ENCODE peak calls at places on chromosomes 7 and 10, in six cellular contexts. G is tibial artery, U is cardiac fibroblast, D is GM12864, J is body of pancreas, Z is kidney. Y is an unnamed sample.

GRCh38 chr10:104045151-104046089 is 40.3 kb downstream of the COL17A1 start:
- DNase-seq in G (no peak), U (peak), D (no peak), J (peak), Z (no peak), Y (peak)

GRCh38 chr7:154304231-154304630 is 252.0 kb downstream of the DPP6 start:
- DNase-seq in G (no peak), U (no peak), D (no peak), J (no peak), Z (no peak), Y (no peak)

GRCh38 chr7:34275629-34276028 is 370.3 kb downstream of the BMPER start:
- DNase-seq in G (no peak), U (no peak), D (no peak), J (no peak), Z (no peak), Y (no peak)

GRCh38 chr10:126315471-126316177 is 72.7 kb downstream of the ADAM12 start:
- DNase-seq in G (no peak), U (peak), D (no peak), J (no peak), Z (no peak), Y (no peak)

GRCh38 chr7:101164071-101164840 is 1.1 kb downstream of the VGF start:
- DNase-seq in G (no peak), U (peak), D (no peak), J (no peak), Z (peak), Y (no peak)

GRCh38 chr7:73893342-73894101 is 32.6 kb downstream of the TMEM270 start:
- DNase-seq in G (peak), U (peak), D (no peak), J (peak), Z (peak), Y (no peak)

GRCh38 chr10:114917927-114918672 is 19.9 kb upstream of the TRUB1 start:
- DNase-seq in G (no peak), U (no peak), D (no peak), J (no peak), Z (no peak), Y (no peak)

GRCh38 chr10:63409465-63410027 is 56.2 kb downstream of the JMJD1C start:
- DNase-seq in G (no peak), U (peak), D (no peak), J (no peak), Z (no peak), Y (no peak)

GRCh38 chr7:143283344-143283743 is 1.4 kb upstream of the TMEM139 start:
- DNase-seq in G (no peak), U (no peak), D (no peak), J (no peak), Z (no peak), Y (no peak)

GRCh38 chr10:46016190-46016589 is 14.2 kb downstream of the NCOA4 start:
- DNase-seq in G (no peak), U (no peak), D (no peak), J (no peak), Z (no peak), Y (no peak)

GRCh38 chr10:19915816-19916215 is 99.6 kb downstream of the PLXDC2 start:
- DNase-seq in G (no peak), U (no peak), D (no peak), J (no peak), Z (no peak), Y (no peak)

GRCh38 chr7:28447071-28447470 is 34.8 kb downstream of the CREB5 start:
- DNase-seq in G (no peak), U (no peak), D (no peak), J (no peak), Z (no peak), Y (no peak)

GRCh38 chr10:74244097-74244685 is 93.2 kb downstream of the ADK start:
- DNase-seq in G (no peak), U (peak), D (peak), J (no peak), Z (no peak), Y (no peak)

GRCh38 chr10:110171032-110171431 is 36.4 kb upstream of the MXI1 start:
- DNase-seq in G (no peak), U (no peak), D (no peak), J (no peak), Z (no peak), Y (no peak)

GRCh38 chr7:123871998-123872867 is 27.3 kb downstream of the HYAL4 start:
- DNase-seq in G (no peak), U (peak), D (peak), J (peak), Z (no peak), Y (peak)

GRCh38 chr10:121645696-121646095 is 47.5 kb upstream of the FGFR2 start:
- DNase-seq in G (no peak), U (no peak), D (no peak), J (no peak), Z (no peak), Y (no peak)

GRCh38 chr7:105389090-105389650 is 449 bp upstream of the SRPK2 start:
- DNase-seq in G (peak), U (peak), D (no peak), J (peak), Z (peak), Y (no peak)

GRCh38 chr10:111872591-111872990 is 311.0 kb downstream of the GPAM start:
- DNase-seq in G (no peak), U (no peak), D (no peak), J (no peak), Z (no peak), Y (no peak)

GRCh38 chr10:113454341-113455061 is 98.4 kb upstream of the HABP2 start:
- DNase-seq in G (peak), U (peak), D (peak), J (peak), Z (peak), Y (peak)

GRCh38 chr7:5630670-5631069 is 150.8 kb downstream of the RNF216 start:
- DNase-seq in G (no peak), U (no peak), D (no peak), J (no peak), Z (no peak), Y (no peak)

GRCh38 chr10:77784856-77785255 is 141.7 kb downstream of the DLG5 start:
- DNase-seq in G (no peak), U (peak), D (no peak), J (no peak), Z (no peak), Y (no peak)

GRCh38 chr10:110426294-110427153 is 71.2 kb upstream of the DUSP5 start:
- DNase-seq in G (no peak), U (peak), D (no peak), J (peak), Z (no peak), Y (no peak)

GRCh38 chr10:119441151-119441821 is 101.2 kb downstream of the RGS10 start:
- DNase-seq in G (peak), U (peak), D (no peak), J (no peak), Z (peak), Y (no peak)

GRCh38 chr7:40474790-40475680 is 340.2 kb downstream of the SUGCT start:
- DNase-seq in G (no peak), U (no peak), D (peak), J (no peak), Z (no peak), Y (peak)

GRCh38 chr10:22662693-22663330 is 51.6 kb downstream of the PIP4K2A start:
- DNase-seq in G (no peak), U (no peak), D (no peak), J (no peak), Z (no peak), Y (no peak)

GRCh38 chr10:78540355-78541076 is 506.9 kb downstream of the RPS24 start:
- DNase-seq in G (no peak), U (no peak), D (no peak), J (no peak), Z (no peak), Y (no peak)

GRCh38 chr7:46616636-46617035 is 695.6 kb upstream of the IGFBP3 start:
- DNase-seq in G (no peak), U (peak), D (no peak), J (no peak), Z (no peak), Y (no peak)

GRCh38 chr7:90401989-90402388 is 1.3 kb upstream of the CLDN12 start:
- DNase-seq in G (no peak), U (peak), D (no peak), J (no peak), Z (no peak), Y (no peak)

GRCh38 chr10:104306897-104307296 is 31.4 kb downstream of the ITPRIP start:
- DNase-seq in G (no peak), U (no peak), D (no peak), J (no peak), Z (no peak), Y (no peak)

GRCh38 chr10:11798862-11799735 is 24.1 kb upstream of the PROSER2 start:
- DNase-seq in G (no peak), U (peak), D (no peak), J (no peak), Z (peak), Y (no peak)

GRCh38 chr7:132117181-132117580 is 459.1 kb downstream of the PLXNA4 start:
- DNase-seq in G (no peak), U (peak), D (no peak), J (no peak), Z (no peak), Y (no peak)

GRCh38 chr7:69457912-69458491 is 140.3 kb upstream of the AUTS2 start:
- DNase-seq in G (no peak), U (peak), D (no peak), J (peak), Z (no peak), Y (no peak)

GRCh38 chr7:96235281-96235680 is 86.6 kb downstream of the SLC25A13 start:
- DNase-seq in G (no peak), U (no peak), D (no peak), J (no peak), Z (no peak), Y (no peak)

GRCh38 chr7:96237040-96237439 is 84.9 kb downstream of the SLC25A13 start:
- DNase-seq in G (no peak), U (no peak), D (no peak), J (no peak), Z (no peak), Y (no peak)

GRCh38 chr7:96236198-96237039 is 85.5 kb downstream of the SLC25A13 start:
- DNase-seq in G (peak), U (peak), D (no peak), J (peak), Z (no peak), Y (no peak)

GRCh38 chr7:96238976-96239766 is 82.7 kb downstream of the SLC25A13 start:
- DNase-seq in G (no peak), U (peak), D (no peak), J (no peak), Z (no peak), Y (no peak)

GRCh38 chr7:96238474-96238873 is 83.4 kb downstream of the SLC25A13 start:
- DNase-seq in G (no peak), U (no peak), D (no peak), J (no peak), Z (no peak), Y (no peak)
- TF ChIP-seq CTCF in G (no peak), U (no peak), D (no peak), J (no peak), Z (no peak), Y (no peak)

GRCh38 chr7:732094-732541 is 5.0 kb upstream of the PRKAR1B start:
- DNase-seq in G (no peak), U (peak), D (no peak), J (peak), Z (no peak), Y (no peak)
- TF ChIP-seq CTCF in G (no peak), U (no peak), D (no peak), J (no peak), Z (peak), Y (peak)

GRCh38 chr10:133123050-133123745 is 35.5 kb downstream of the ADGRA1 start:
- DNase-seq in G (no peak), U (no peak), D (no peak), J (peak), Z (peak), Y (no peak)

GRCh38 chr10:133123746-133124356 is 36.1 kb downstream of the ADGRA1 start:
- DNase-seq in G (no peak), U (no peak), D (no peak), J (peak), Z (peak), Y (peak)

GRCh38 chr10:133126431-133127290 is 33.4 kb upstream of the KNDC1 start:
- DNase-seq in G (no peak), U (no peak), D (no peak), J (no peak), Z (peak), Y (no peak)

GRCh38 chr10:133125901-133126300 is 34.1 kb upstream of the KNDC1 start:
- DNase-seq in G (no peak), U (no peak), D (no peak), J (no peak), Z (no peak), Y (no peak)

GRCh38 chr10:133124357-133125211 is 35.4 kb upstream of the KNDC1 start:
- DNase-seq in G (no peak), U (peak), D (no peak), J (peak), Z (peak), Y (peak)
- TF ChIP-seq CTCF in G (peak), U (peak), D (peak), J (peak), Z (peak), Y (peak)

GRCh38 chr7:31488562-31489203 is 25.2 kb upstream of the ITPRID1 start:
- DNase-seq in G (peak), U (peak), D (peak), J (no peak), Z (no peak), Y (peak)
- TF ChIP-seq CTCF in G (peak), U (peak), D (peak), J (no peak), Z (peak), Y (peak)

DNA sequence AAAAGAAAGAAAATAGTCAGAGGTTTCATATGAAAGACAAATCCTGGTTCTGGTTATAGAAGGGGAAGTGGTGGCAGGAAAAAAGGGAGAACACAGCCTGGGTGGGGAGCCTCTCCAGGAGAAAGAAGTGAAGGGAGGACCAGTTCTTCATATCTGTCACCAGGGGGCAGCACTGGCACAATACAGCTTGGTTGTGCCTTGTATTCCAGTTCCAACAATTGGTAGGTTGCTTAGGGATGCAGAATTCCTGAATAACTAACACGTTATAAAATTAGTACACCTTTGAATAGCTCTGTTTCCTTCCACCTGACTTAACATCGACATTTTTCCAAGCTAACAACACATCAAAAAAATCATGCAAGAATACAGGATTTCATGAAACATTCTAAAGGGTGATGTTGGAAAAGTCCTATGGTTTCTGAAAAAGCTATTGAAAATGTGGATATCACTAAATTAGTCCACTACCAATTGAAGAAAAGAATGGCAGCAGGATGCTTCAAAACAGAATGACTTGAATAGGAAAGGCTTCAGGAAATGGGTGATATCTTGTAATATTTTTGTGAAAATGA is 52.9 kb downstream of the CYP26A1 start:
- DNase-seq in G (no peak), U (no peak), D (no peak), J (no peak), Z (no peak), Y (no peak)
- TF ChIP-seq CTCF in G (no peak), U (peak), D (peak), J (no peak), Z (no peak), Y (peak)